ENCODE peak calls at places on chromosome 19, in eight cellular contexts. G is adrenal gland; W is activated T-helper 1 cell treated with anti-CD3 and anti-CD28 coated beads, Interleukin-2, amount 50 U/mL, for 16 hours; I is C1 segment of cervical spinal cord; N is activated CD4-positive, alpha-beta T cell treated with anti-CD3 and anti-CD28 coated beads for 48 hours; F is T-helper 2 cell; V is left cardiac atrium; E is Calu3. A is an unnamed sample.

GRCh38 chr19:32817252-32817912 is 52.2 kb downstream of the SLC7A9 start:
- DNase-seq in G (no peak), W (no peak), I (no peak), N (no peak), F (no peak), V (no peak), E (no peak), A (no peak)

GRCh38 chr19:31350693-31351211 is 1.5 kb upstream of the TSHZ3 start:
- DNase-seq in G (peak; percentile 61), W (no peak), I (peak; percentile 44), N (peak; percentile 38), F (no peak), V (peak; percentile 64), E (no peak), A (peak; percentile 37)

GRCh38 chr19:2016041-2016807 is 710 bp upstream of the BTBD2 start:
- DNase-seq in G (peak; percentile 82), W (no peak), I (peak; percentile 50), N (peak; percentile 63), F (peak; percentile 34), V (peak; percentile 83), E (peak; percentile 60), A (peak; percentile 64)

GRCh38 chr19:45075215-45076028 is 856 bp downstream of the ZNF296 start:
- DNase-seq in G (no peak), W (no peak), I (peak; percentile 55), N (peak; percentile 48), F (no peak), V (peak; percentile 78), E (peak; percentile 90), A (peak; percentile 91)

GRCh38 chr19:8640402-8641004 is 10.1 kb downstream of the NFILZ start:
- DNase-seq in G (peak; percentile 27), W (no peak), I (no peak), N (no peak), F (no peak), V (peak; percentile 43), E (peak; percentile 22), A (peak; percentile 69)

GRCh38 chr19:10454267-10454666 is 33.9 kb downstream of the PDE4A start:
- DNase-seq in G (no peak), W (no peak), I (no peak), N (no peak), F (no peak), V (no peak), E (no peak), A (no peak)

GRCh38 chr19:41265376-41266153 is 1.4 kb downstream of the HNRNPUL1 start:
- DNase-seq in G (peak; percentile 33), W (no peak), I (peak; percentile 28), N (peak; percentile 27), F (no peak), V (no peak), E (peak; percentile 21), A (no peak)

GRCh38 chr19:42109896-42110295 is 22.4 kb downstream of the POU2F2 start:
- DNase-seq in G (no peak), W (no peak), I (no peak), N (no peak), F (no peak), V (no peak), E (no peak), A (no peak)

GRCh38 chr19:15210323-15210774 is 9.6 kb upstream of the NOTCH3 start:
- DNase-seq in G (no peak), W (no peak), I (no peak), N (no peak), F (no peak), V (peak; percentile 61), E (peak; percentile 32), A (no peak)